ENCODE peak calls at places on chromosomes 1 and 21, in eight cellular contexts. J, Q, L, C, V, Z, K and H are unnamed samples.

GRCh38 chr1:24074817-24075725 is 36.9 kb downstream of the MYOM3 start:
- DNase-seq in C (no peak), K (no peak), Z (no peak), J (no peak), Q (no peak), V (no peak), L (no peak), H (no peak)

GRCh38 chr1:204623365-204623893 is 62.1 kb downstream of the LRRN2 start:
- DNase-seq in K (no peak), C (peak), L (no peak), Z (peak), Q (no peak), J (no peak), V (no peak), H (peak)

GRCh38 chr1:211133393-211133840 is 531 bp downstream of the KCNH1 start:
- DNase-seq in Z (no peak), Q (peak), L (no peak), K (no peak), J (peak), V (peak), C (peak), H (peak)

GRCh38 chr1:205774277-205775014 is 836 bp downstream of the RAB29 start:
- DNase-seq in J (no peak), Q (peak), K (no peak), V (no peak), C (peak), L (peak), Z (no peak), H (no peak)

GRCh38 chr1:44721521-44722361 is 9.2 kb downstream of the RNU5D-1 start:
- DNase-seq in K (peak), Q (peak), C (peak), L (peak), Z (no peak), V (no peak), J (peak), H (peak)

GRCh38 chr21:44442266-44443125 is 12.8 kb upstream of the LRRC3 start:
- DNase-seq in Q (no peak), K (no peak), Z (no peak), J (peak), C (no peak), V (peak), L (no peak), H (no peak)

GRCh38 chr1:227086636-227087035 is 146.5 kb downstream of the COQ8A start:
- DNase-seq in V (no peak), Q (no peak), K (no peak), Z (no peak), C (no peak), L (no peak), J (no peak), H (no peak)

GRCh38 chr1:76832521-76832920 is 34.8 kb upstream of the ST6GALNAC5 start:
- DNase-seq in V (no peak), Q (no peak), K (no peak), C (no peak), J (no peak), Z (no peak), L (no peak), H (no peak)

GRCh38 chr1:165738794-165739193 is 29.9 kb downstream of the TMCO1 start:
- DNase-seq in J (no peak), L (no peak), Z (no peak), K (no peak), C (no peak), V (no peak), Q (no peak), H (no peak)

GRCh38 chr1:7298145-7298544 is 473.0 kb upstream of the VAMP3 start:
- DNase-seq in J (no peak), Q (no peak), Z (no peak), L (no peak), V (no peak), K (no peak), C (no peak), H (no peak)